ENCODE peak calls at places on chromosomes 11 and 22, in seven cellular contexts. U, I, G, R, Q, N and T are unnamed samples.

GRCh38 chr11:115916596-115916995 is 412.4 kb upstream of the CADM1 start:
- DNase-seq in Q (no peak), N (no peak), I (no peak), R (no peak), G (no peak), U (no peak), T (no peak)

GRCh38 chr22:43446037-43446803 is 34.4 kb downstream of the MPPED1 start:
- DNase-seq in U (no peak), G (no peak), R (no peak), N (no peak), I (no peak), Q (no peak), T (no peak)

GRCh38 chr11:70883323-70883940 is 368.9 kb downstream of the SHANK2 start:
- DNase-seq in I (no peak), U (no peak), Q (no peak), R (no peak), G (no peak), N (no peak), T (no peak)

GRCh38 chr11:67357831-67358555 is 4.6 kb upstream of the POLD4 start:
- DNase-seq in I (no peak), U (no peak), G (no peak), Q (no peak), R (no peak), N (no peak), T (no peak)

GRCh38 chr11:116515666-116516184 is 257.1 kb downstream of the BUD13 start:
- DNase-seq in N (no peak), U (no peak), R (peak; percentile 37), Q (no peak), G (peak; percentile 43), I (no peak), T (no peak)

GRCh38 chr22:22469527-22469926 is 39.0 kb downstream of the ZNF280B start:
- DNase-seq in U (no peak), Q (no peak), I (no peak), N (no peak), G (no peak), R (no peak), T (no peak)

GRCh38 chr11:114085965-114086364 is 26.5 kb downstream of the ZBTB16 start:
- DNase-seq in Q (peak; percentile 57), G (no peak), U (no peak), N (no peak), R (peak; percentile 74), I (no peak), T (peak; percentile 43)

GRCh38 chr22:37254206-37254866 is 10.3 kb upstream of the RAC2 start:
- DNase-seq in G (no peak), R (no peak), U (no peak), N (no peak), I (no peak), Q (no peak), T (no peak)

GRCh38 chr11:31995525-31996123 is 95.2 kb upstream of the RCN1 start:
- DNase-seq in G (no peak), U (no peak), Q (no peak), N (no peak), I (no peak), R (no peak), T (no peak)

GRCh38 chr11:121253951-121254350 is 38.6 kb upstream of the SC5D start:
- DNase-seq in Q (no peak), G (no peak), U (no peak), R (no peak), I (no peak), N (no peak), T (no peak)

GRCh38 chr11:73797457-73797856 is 9.8 kb downstream of the MRPL48 start:
- DNase-seq in I (no peak), R (no peak), G (no peak), U (no peak), N (no peak), Q (no peak), T (no peak)

DNA sequence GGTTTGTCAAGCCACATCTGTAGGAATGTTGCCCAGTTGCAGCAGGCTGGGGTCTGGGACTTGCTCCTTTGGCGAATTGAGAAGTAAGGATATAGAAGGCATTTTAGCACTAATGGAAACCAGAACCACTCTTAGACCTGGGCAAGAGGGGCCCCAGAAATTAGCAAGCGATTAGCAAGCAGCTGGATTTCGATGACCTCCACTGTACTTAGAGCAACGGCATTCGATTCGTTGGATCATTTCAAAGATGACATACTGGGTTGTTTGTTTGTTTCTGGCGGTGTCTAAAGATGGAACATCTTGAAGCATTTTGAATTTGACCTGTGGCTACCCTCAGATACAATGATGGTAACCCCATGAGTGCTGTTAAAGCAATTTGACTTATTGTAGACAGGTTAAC is 1.2 kb upstream of the CDPF1 start:
- DNase-seq in G (no peak), U (no peak), Q (no peak), R (no peak), I (no peak), N (no peak), T (no peak)
- H3K4me3 ChIP-seq in G (no peak overlapping the region), U (peak overlapping the region; percentile 89), Q (no peak overlapping the region), R (peak overlapping the region; percentile 87), I (peak overlapping the region; percentile 80), N (peak overlapping the region; percentile 69), T (no peak overlapping the region)

GRCh38 chr11:44551456-44552139 is 13.9 kb upstream of the CD82 start:
- DNase-seq in N (no peak), U (no peak), G (no peak), I (no peak), Q (no peak), R (no peak), T (no peak)
- TF ChIP-seq POLR2AphosphoS5 in N (no peak), U (no peak), G (no peak), I (no peak), Q (no peak), R (no peak), T (no peak)

DNA sequence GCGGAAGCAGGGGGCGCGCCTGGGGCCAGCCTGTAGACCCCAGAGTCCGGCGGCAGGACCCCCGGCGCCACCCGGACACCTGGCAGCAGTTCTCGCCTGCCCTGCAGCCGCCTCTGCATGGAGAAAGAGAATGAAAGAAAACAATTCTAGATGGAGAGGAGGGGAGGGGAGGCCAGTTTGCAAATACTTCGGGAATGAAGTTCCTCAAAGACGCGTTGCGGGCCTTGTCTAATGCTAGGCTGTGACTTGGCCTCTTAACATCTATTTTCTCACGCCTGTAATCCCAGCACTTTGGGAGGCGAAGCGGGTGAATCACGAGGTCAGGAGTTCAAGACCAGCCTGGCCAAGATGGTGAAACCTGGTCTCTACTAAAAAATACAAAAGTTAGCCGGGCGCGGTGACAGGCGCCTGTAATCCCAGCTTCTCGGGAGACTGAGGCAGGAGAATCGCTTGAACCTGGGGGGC is 2.1 kb upstream of the BARX2 start:
- DNase-seq in U (no peak), I (no peak), G (no peak), Q (no peak), N (peak; percentile 49), R (no peak), T (no peak)
- H3K4me3 ChIP-seq in U (peak overlapping the region; percentile 33), I (no peak overlapping the region), G (peak overlapping the region; percentile 47), Q (peak overlapping the region; percentile 36), N (peak overlapping the region; percentile 68), R (peak overlapping the region; percentile 48), T (no peak overlapping the region)

DNA sequence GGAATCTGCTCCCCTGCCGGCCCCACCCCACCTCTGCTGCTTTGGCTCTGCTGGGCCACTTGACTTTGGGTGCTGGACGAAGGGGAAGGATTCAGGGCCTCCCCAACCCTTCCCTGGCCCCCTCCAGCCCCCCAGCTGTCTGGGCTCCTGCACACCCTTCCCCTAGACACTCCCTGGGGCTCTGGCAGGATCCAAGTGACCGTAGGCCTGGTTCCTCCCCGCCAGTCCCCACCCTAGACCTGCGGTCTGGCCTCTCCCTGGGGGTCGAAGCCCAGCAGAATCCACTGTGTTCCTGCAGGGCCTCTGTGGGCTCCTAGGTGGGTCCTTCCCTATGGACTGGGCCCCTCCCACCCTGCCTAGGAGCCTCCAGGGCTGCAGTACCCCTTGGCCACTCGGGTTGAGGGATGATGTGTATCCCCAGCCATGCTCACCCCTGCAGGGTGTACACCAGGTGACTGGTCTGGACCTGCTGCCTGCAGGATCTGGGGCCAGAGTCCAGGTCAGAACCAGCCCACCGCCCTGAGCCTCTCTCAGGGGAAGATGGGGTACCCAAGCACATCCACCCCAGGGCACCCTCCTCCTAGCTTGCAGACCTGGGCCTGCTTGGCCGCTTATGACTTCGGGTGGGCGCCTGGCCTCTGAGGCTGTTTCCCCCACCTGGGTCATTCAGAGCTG is 5.6 kb downstream of the PIM3 start:
- DNase-seq in G (peak; percentile 49), U (no peak), N (no peak), Q (peak; percentile 21), R (peak; percentile 47), I (no peak), T (no peak)
- TF ChIP-seq POLR2AphosphoS5 in G (no peak), U (no peak), N (no peak), Q (no peak), R (no peak), I (no peak), T (peak; percentile 21)